ENCODE peak calls at places on chromosomes 1 and 21, in five cellular contexts. D is astrocyte of the spinal cord; L is pancreas; R is endodermal cell; O is CD8-positive, alpha-beta memory T cell. U is an unnamed sample.

GRCh38 chr1:30516505-30516858 is 206.9 kb downstream of the MATN1 start:
- DNase-seq in O (no peak), R (peak; percentile 12), D (no peak), L (no peak), U (no peak)

GRCh38 chr1:99207216-99207615 is 57.1 kb upstream of the PLPPR4 start:
- DNase-seq in L (no peak), O (no peak), R (no peak), D (no peak), U (no peak)

GRCh38 chr1:58206749-58207148 is 339.8 kb downstream of the OMA1 start:
- DNase-seq in D (no peak), L (no peak), R (no peak), O (no peak), U (no peak)

GRCh38 chr1:167460836-167461235 is 57.5 kb downstream of the CD247 start:
- DNase-seq in D (no peak), R (no peak), O (peak; percentile 77), L (no peak), U (no peak)

GRCh38 chr1:1968767-1969504 is 34.6 kb downstream of the CFAP74 start:
- DNase-seq in D (no peak), R (no peak), O (no peak), L (no peak), U (no peak)

GRCh38 chr21:43375006-43375826 is 51.7 kb downstream of the SIK1 start:
- DNase-seq in D (no peak), O (no peak), R (no peak), L (no peak), U (no peak)

GRCh38 chr1:217892750-217893149 is 261.6 kb downstream of the SPATA17 start:
- DNase-seq in O (no peak), D (peak; percentile 10), L (no peak), R (no peak), U (no peak)

GRCh38 chr1:227666286-227666685 is 68.8 kb downstream of the JMJD4 start:
- DNase-seq in R (no peak), D (no peak), O (no peak), L (no peak), U (no peak)

GRCh38 chr21:43345746-43346409 is 81.1 kb downstream of the SIK1 start:
- DNase-seq in D (peak; percentile 48), O (no peak), R (no peak), L (peak; percentile 42), U (peak; percentile 31)

GRCh38 chr1:32052887-32053286 is 19.9 kb upstream of the TMEM39B start:
- DNase-seq in L (no peak), D (no peak), O (no peak), R (peak; percentile 15), U (peak; percentile 15)

GRCh38 chr21:35873441-35873840 is 186.9 kb downstream of the SETD4 start:
- DNase-seq in R (no peak), O (no peak), D (no peak), L (no peak), U (peak; percentile 27)

GRCh38 chr1:164064501-164064900 is 494.5 kb upstream of the PBX1 start:
- DNase-seq in L (no peak), D (no peak), O (no peak), R (no peak), U (peak; percentile 4)

GRCh38 chr1:53754484-53755312 is 15.7 kb upstream of the GLIS1 start:
- DNase-seq in D (peak; percentile 68), O (no peak), R (peak; percentile 81), L (no peak), U (peak; percentile 93)

GRCh38 chr1:47623174-47623940 is 185.5 kb downstream of the FOXD2 start:
- DNase-seq in L (no peak), R (peak; percentile 26), D (no peak), O (no peak), U (no peak)

GRCh38 chr1:23522244-23523013 is 8.6 kb downstream of the E2F2 start:
- DNase-seq in L (no peak), R (no peak), O (no peak), D (no peak), U (no peak)

GRCh38 chr1:32892368-32893197 is 6.3 kb downstream of the HPCA start:
- DNase-seq in O (peak; percentile 32), D (no peak), R (peak; percentile 93), L (no peak), U (peak; percentile 52)

GRCh38 chr1:6998267-6998666 is 213.0 kb downstream of the CAMTA1 start:
- DNase-seq in R (peak; percentile 88), D (no peak), O (no peak), L (peak; percentile 57), U (no peak)

GRCh38 chr1:212455406-212456165 is 22.9 kb downstream of the NENF start:
- DNase-seq in D (peak; percentile 83), L (peak; percentile 87), O (peak; percentile 66), R (peak; percentile 98), U (peak; percentile 92)

GRCh38 chr1:221097479-221098281 is 218.4 kb downstream of the HLX start:
- DNase-seq in R (no peak), D (peak; percentile 92), L (no peak), O (no peak), U (peak; percentile 92)

GRCh38 chr1:203985044-203985443 is 87.9 kb upstream of the SOX13 start:
- DNase-seq in O (no peak), R (peak; percentile 89), D (no peak), L (no peak), U (no peak)

GRCh38 chr1:234933475-234933874 is 195.2 kb downstream of the TOMM20 start:
- DNase-seq in O (no peak), L (no peak), D (peak; percentile 71), R (no peak), U (peak; percentile 72)

GRCh38 chr1:2585318-2586092 is 1.1 kb upstream of the PRXL2B start:
- DNase-seq in D (peak; percentile 29), R (peak; percentile 78), O (peak; percentile 85), L (peak; percentile 63), U (peak; percentile 44)

GRCh38 chr1:13908128-13908527 is 208.1 kb downstream of the PRDM2 start:
- DNase-seq in O (no peak), L (no peak), R (no peak), D (no peak), U (no peak)

GRCh38 chr1:210696709-210697108 is 368.0 kb downstream of the HHAT start:
- DNase-seq in L (no peak), R (no peak), O (no peak), D (peak; percentile 23), U (no peak)

GRCh38 chr1:18109756-18110597 is 2.4 kb downstream of the IGSF21 start:
- DNase-seq in R (peak; percentile 96), L (no peak), O (no peak), D (no peak), U (no peak)
- H3K4me3 ChIP-seq in R (peak overlapping the region; percentile 72), L (peak overlapping the region; percentile 25), O (no peak overlapping the region), D (no peak overlapping the region), U (no peak overlapping the region)

DNA sequence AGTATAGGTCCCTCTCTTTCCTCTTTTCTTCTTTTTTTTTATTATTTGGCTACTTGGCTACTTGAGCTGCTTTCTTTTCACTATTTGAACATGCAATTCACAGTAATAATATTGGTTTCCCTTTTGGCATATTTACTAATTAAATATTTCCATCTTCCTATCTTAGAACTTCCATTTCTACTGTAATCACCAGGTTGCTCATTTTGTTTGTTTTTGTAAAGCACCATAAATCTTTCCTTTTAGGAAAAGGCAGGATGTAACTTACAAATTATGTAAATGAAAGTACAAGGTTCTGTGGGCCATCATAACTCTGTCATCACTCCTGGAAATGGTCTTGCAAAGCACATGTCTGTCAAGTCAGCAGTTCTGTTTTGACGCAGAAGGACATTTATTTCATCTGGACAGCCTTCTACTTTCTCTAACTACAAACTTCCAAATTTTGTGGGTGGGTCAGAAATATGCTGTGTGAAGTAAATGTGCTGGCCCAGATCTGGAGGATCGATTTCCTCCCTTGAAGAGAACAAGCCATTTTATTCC is 71.7 kb upstream of the TNFSF18 start:
- DNase-seq in D (no peak), O (no peak), R (no peak), L (no peak), U (no peak)
- H3K4me3 ChIP-seq in D (no peak overlapping the region), O (no peak overlapping the region), R (no peak overlapping the region), L (no peak overlapping the region), U (peak overlapping the region; percentile 69)

DNA sequence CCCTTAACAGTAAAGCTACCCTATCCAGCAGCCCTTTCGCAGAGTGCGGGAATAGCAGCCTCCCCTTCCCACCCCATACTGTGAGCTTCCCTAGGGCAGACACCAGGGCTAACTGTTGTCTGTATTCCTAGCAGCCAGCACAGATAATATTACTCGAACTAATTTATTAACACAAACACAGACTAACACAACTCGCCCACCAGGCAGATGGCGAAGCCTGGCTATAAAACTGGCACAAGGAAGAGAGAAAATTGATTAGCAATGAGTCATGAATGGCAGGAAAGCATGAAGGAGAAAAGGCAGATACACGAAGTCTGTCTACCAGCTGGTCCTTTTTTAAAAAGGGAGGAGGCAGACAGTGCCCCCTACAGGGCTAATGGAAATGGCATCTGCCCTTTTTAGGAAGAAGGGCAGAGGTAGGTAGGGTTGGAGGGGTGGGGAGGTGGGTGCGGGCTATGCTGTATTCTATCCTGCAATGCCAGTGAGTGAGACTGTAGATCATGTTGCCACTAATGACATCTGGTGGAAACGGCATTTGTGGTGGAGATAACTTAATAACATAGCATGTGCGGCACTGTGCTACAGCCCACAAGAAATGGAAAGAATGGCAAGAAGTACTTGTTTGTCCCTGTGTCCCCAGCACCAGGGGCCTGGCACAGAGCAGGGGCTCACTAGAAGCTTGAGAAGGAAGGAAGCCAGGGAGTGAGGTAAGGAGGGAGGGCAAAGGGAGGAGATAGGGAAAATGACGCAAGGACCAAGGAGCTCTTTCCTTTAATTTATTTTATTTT is 30.6 kb upstream of the CTPS1 start:
- DNase-seq in R (peak; percentile 95), O (peak; percentile 20), L (peak; percentile 69), D (peak; percentile 80), U (peak; percentile 63)
- H3K4me3 ChIP-seq in R (no peak overlapping the region), O (no peak overlapping the region), L (no peak overlapping the region), D (no peak overlapping the region), U (no peak overlapping the region)

GRCh38 chr21:37564924-37565529 is 198.5 kb downstream of the DYRK1A start:
- DNase-seq in O (no peak), L (no peak), D (peak; percentile 24), R (no peak), U (no peak)
- H3K4me3 ChIP-seq in O (peak overlapping the region; percentile 97), L (peak overlapping the region; percentile 83), D (peak overlapping the region; percentile 16), R (peak overlapping the region; percentile 75), U (peak overlapping the region; percentile 89)

U was measured in adipocyte.